ENCODE peak calls at places on chromosomes 13 and 19, in four cellular contexts. One of them, this sample, is unnamed.

GRCh38 chr19:6738726-6739389 is 622 bp upstream of the TRIP10 start:
- DNase-seq in HEK293T: no peak
- DNase-seq in Peyer's patch: peak; percentile 70
- DNase-seq in left ventricle myocardium superior: peak; percentile 73
- DNase-seq in this sample: peak; percentile 54

GRCh38 chr19:45142016-45142727 is 18.6 kb downstream of the NKPD1 start:
- DNase-seq in HEK293T: no peak
- DNase-seq in Peyer's patch: no peak
- DNase-seq in left ventricle myocardium superior: no peak
- DNase-seq in this sample: no peak

GRCh38 chr13:71979616-71980015 is 112.6 kb upstream of the DACH1 start:
- DNase-seq in HEK293T: peak; percentile 55
- DNase-seq in Peyer's patch: no peak
- DNase-seq in left ventricle myocardium superior: no peak
- DNase-seq in this sample: peak; percentile 3

GRCh38 chr13:103275708-103276107 is 209.5 kb upstream of the SLC10A2 start:
- DNase-seq in HEK293T: no peak
- DNase-seq in Peyer's patch: no peak
- DNase-seq in left ventricle myocardium superior: no peak
- DNase-seq in this sample: no peak

GRCh38 chr13:51724721-51725120 is 79.2 kb downstream of the DHRS12 start:
- DNase-seq in HEK293T: no peak
- DNase-seq in Peyer's patch: no peak
- DNase-seq in left ventricle myocardium superior: no peak
- DNase-seq in this sample: no peak

GRCh38 chr19:17318966-17319365 is 9.6 kb downstream of the DDA1 start:
- DNase-seq in HEK293T: no peak
- DNase-seq in Peyer's patch: no peak
- DNase-seq in left ventricle myocardium superior: no peak
- DNase-seq in this sample: no peak

GRCh38 chr13:37995052-37995451 is 125.5 kb upstream of the TRPC4 start:
- DNase-seq in HEK293T: peak; percentile 9
- DNase-seq in Peyer's patch: no peak
- DNase-seq in left ventricle myocardium superior: no peak
- DNase-seq in this sample: peak; percentile 13

GRCh38 chr13:38866649-38867048 is 124.0 kb downstream of the STOML3 start:
- DNase-seq in HEK293T: no peak
- DNase-seq in Peyer's patch: no peak
- DNase-seq in left ventricle myocardium superior: no peak
- DNase-seq in this sample: no peak